ENCODE peak calls at places on chromosomes 11 and 22, in nine cellular contexts. One of them, this sample, is unnamed.

GRCh38 chr22:41561788-41562187 is 978 bp downstream of the CSDC2 start:
- DNase-seq in sigmoid colon: no peak
- DNase-seq in endothelial cell of umbilical vein: no peak
- DNase-seq in vagina: no peak
- DNase-seq in H1: no peak
- DNase-seq in K562: no peak
- DNase-seq in transverse colon: no peak
- DNase-seq in HepG2: no peak
- DNase-seq in breast epithelium: no peak
- DNase-seq in this sample: no peak

GRCh38 chr11:126430581-126431320 is 75.3 kb downstream of the ST3GAL4 start:
- DNase-seq in sigmoid colon: no peak
- DNase-seq in H1: no peak
- DNase-seq in HepG2: no peak
- DNase-seq in vagina: no peak
- DNase-seq in K562: no peak
- DNase-seq in transverse colon: peak; percentile 74
- DNase-seq in breast epithelium: no peak
- DNase-seq in endothelial cell of umbilical vein: no peak
- DNase-seq in this sample: no peak

GRCh38 chr11:2466869-2467694 is 22.3 kb downstream of the KCNQ1 start:
- DNase-seq in transverse colon: no peak
- DNase-seq in H1: no peak
- DNase-seq in endothelial cell of umbilical vein: no peak
- DNase-seq in HepG2: no peak
- DNase-seq in sigmoid colon: peak; percentile 59
- DNase-seq in vagina: peak; percentile 77
- DNase-seq in breast epithelium: no peak
- DNase-seq in K562: no peak
- DNase-seq in this sample: peak; percentile 84

GRCh38 chr11:116721983-116722382 is 50.8 kb downstream of the BUD13 start:
- DNase-seq in HepG2: no peak
- DNase-seq in K562: no peak
- DNase-seq in sigmoid colon: no peak
- DNase-seq in transverse colon: no peak
- DNase-seq in vagina: no peak
- DNase-seq in endothelial cell of umbilical vein: no peak
- DNase-seq in H1: no peak
- DNase-seq in breast epithelium: no peak
- DNase-seq in this sample: no peak

GRCh38 chr11:72834905-72835304 is 20.7 kb downstream of the ATG16L2 start:
- DNase-seq in H1: no peak
- DNase-seq in vagina: no peak
- DNase-seq in transverse colon: no peak
- DNase-seq in endothelial cell of umbilical vein: no peak
- DNase-seq in HepG2: no peak
- DNase-seq in K562: no peak
- DNase-seq in breast epithelium: no peak
- DNase-seq in sigmoid colon: no peak
- DNase-seq in this sample: no peak

GRCh38 chr11:44018127-44018521 is 29.7 kb upstream of the ACCSL start:
- DNase-seq in HepG2: no peak
- DNase-seq in endothelial cell of umbilical vein: no peak
- DNase-seq in sigmoid colon: peak; percentile 64
- DNase-seq in K562: no peak
- DNase-seq in vagina: peak; percentile 84
- DNase-seq in H1: no peak
- DNase-seq in transverse colon: no peak
- DNase-seq in breast epithelium: no peak
- DNase-seq in this sample: no peak

GRCh38 chr22:45163074-45163416 is 680 bp upstream of the NUP50 start:
- DNase-seq in K562: peak; percentile 22
- DNase-seq in endothelial cell of umbilical vein: no peak
- DNase-seq in H1: no peak
- DNase-seq in HepG2: no peak
- DNase-seq in transverse colon: peak; percentile 26
- DNase-seq in sigmoid colon: peak; percentile 71
- DNase-seq in vagina: no peak
- DNase-seq in breast epithelium: no peak
- DNase-seq in this sample: no peak

GRCh38 chr22:31790240-31790639 is 36.4 kb downstream of the DEPDC5 start:
- DNase-seq in endothelial cell of umbilical vein: no peak
- DNase-seq in transverse colon: no peak
- DNase-seq in HepG2: no peak
- DNase-seq in H1: no peak
- DNase-seq in K562: no peak
- DNase-seq in breast epithelium: no peak
- DNase-seq in vagina: no peak
- DNase-seq in sigmoid colon: no peak
- DNase-seq in this sample: no peak

GRCh38 chr11:117950320-117950719 is 21.1 kb upstream of the TMPRSS13 start:
- DNase-seq in sigmoid colon: no peak
- DNase-seq in vagina: no peak
- DNase-seq in breast epithelium: no peak
- DNase-seq in endothelial cell of umbilical vein: no peak
- DNase-seq in H1: no peak
- DNase-seq in HepG2: no peak
- DNase-seq in K562: peak; percentile 43
- DNase-seq in transverse colon: peak; percentile 27
- DNase-seq in this sample: no peak

GRCh38 chr22:19317865-19318264 is 26.3 kb upstream of the CLTCL1 start:
- DNase-seq in endothelial cell of umbilical vein: no peak
- DNase-seq in sigmoid colon: no peak
- DNase-seq in vagina: no peak
- DNase-seq in K562: no peak
- DNase-seq in breast epithelium: no peak
- DNase-seq in HepG2: no peak
- DNase-seq in transverse colon: no peak
- DNase-seq in H1: no peak
- DNase-seq in this sample: no peak

GRCh38 chr22:35307892-35308291 is 8.2 kb downstream of the TOM1 start:
- DNase-seq in transverse colon: no peak
- DNase-seq in endothelial cell of umbilical vein: peak; percentile 46
- DNase-seq in sigmoid colon: no peak
- DNase-seq in H1: no peak
- DNase-seq in vagina: no peak
- DNase-seq in K562: no peak
- DNase-seq in breast epithelium: no peak
- DNase-seq in HepG2: no peak
- DNase-seq in this sample: peak; percentile 36

GRCh38 chr22:44669725-44670027 is 32.3 kb upstream of the PRR5 start:
- DNase-seq in transverse colon: no peak
- DNase-seq in HepG2: no peak
- DNase-seq in K562: peak; percentile 61
- DNase-seq in H1: no peak
- DNase-seq in breast epithelium: no peak
- DNase-seq in vagina: no peak
- DNase-seq in sigmoid colon: no peak
- DNase-seq in endothelial cell of umbilical vein: no peak
- DNase-seq in this sample: no peak

GRCh38 chr11:61787928-61788491 is 4.4 kb downstream of the TMEM258 start:
- DNase-seq in K562: peak; percentile 44
- DNase-seq in transverse colon: peak; percentile 26
- DNase-seq in breast epithelium: no peak
- DNase-seq in HepG2: peak; percentile 74
- DNase-seq in sigmoid colon: no peak
- DNase-seq in vagina: no peak
- DNase-seq in H1: no peak
- DNase-seq in endothelial cell of umbilical vein: peak; percentile 43
- DNase-seq in this sample: no peak

GRCh38 chr22:21681566-21682370 is 16.0 kb downstream of the PPIL2 start:
- DNase-seq in endothelial cell of umbilical vein: no peak
- DNase-seq in sigmoid colon: no peak
- DNase-seq in vagina: no peak
- DNase-seq in breast epithelium: no peak
- DNase-seq in H1: no peak
- DNase-seq in K562: peak; percentile 64
- DNase-seq in HepG2: no peak
- DNase-seq in transverse colon: no peak
- DNase-seq in this sample: no peak

GRCh38 chr11:9756878-9757277 is 93.0 kb downstream of the SWAP70 start:
- DNase-seq in vagina: no peak
- DNase-seq in breast epithelium: no peak
- DNase-seq in H1: no peak
- DNase-seq in HepG2: no peak
- DNase-seq in K562: no peak
- DNase-seq in endothelial cell of umbilical vein: no peak
- DNase-seq in sigmoid colon: no peak
- DNase-seq in transverse colon: no peak
- DNase-seq in this sample: no peak

GRCh38 chr11:13834463-13834862 is 128.1 kb upstream of the SPON1 start:
- DNase-seq in HepG2: no peak
- DNase-seq in transverse colon: no peak
- DNase-seq in H1: peak; percentile 9
- DNase-seq in breast epithelium: no peak
- DNase-seq in K562: peak; percentile 46
- DNase-seq in vagina: no peak
- DNase-seq in sigmoid colon: no peak
- DNase-seq in endothelial cell of umbilical vein: peak; percentile 4
- DNase-seq in this sample: no peak

GRCh38 chr11:65637794-65638317 is at the start of gene SIPA1:
- DNase-seq in transverse colon: peak; percentile 80
- DNase-seq in endothelial cell of umbilical vein: peak; percentile 96
- DNase-seq in H1: peak; percentile 83
- DNase-seq in breast epithelium: no peak
- DNase-seq in HepG2: peak; percentile 88
- DNase-seq in vagina: no peak
- DNase-seq in K562: peak; percentile 87
- DNase-seq in sigmoid colon: peak; percentile 86
- DNase-seq in this sample: peak; percentile 95
- TF ChIP-seq POLR2AphosphoS5 in transverse colon: peak; percentile 60
- TF ChIP-seq POLR2AphosphoS5 in endothelial cell of umbilical vein: peak; percentile 96
- TF ChIP-seq POLR2AphosphoS5 in H1: peak; percentile 73
- TF ChIP-seq POLR2AphosphoS5 in breast epithelium: no peak
- TF ChIP-seq POLR2AphosphoS5 in HepG2: peak; percentile 47
- TF ChIP-seq POLR2AphosphoS5 in vagina: no peak
- TF ChIP-seq POLR2AphosphoS5 in K562: peak; percentile 65
- TF ChIP-seq POLR2AphosphoS5 in sigmoid colon: peak; percentile 38
- TF ChIP-seq POLR2AphosphoS5 in this sample: peak; percentile 91

GRCh38 chr22:39152511-39153219 is at the start of gene CBX7:
- DNase-seq in H1: no peak
- DNase-seq in vagina: peak; percentile 93
- DNase-seq in HepG2: peak; percentile 49
- DNase-seq in breast epithelium: peak; percentile 94
- DNase-seq in endothelial cell of umbilical vein: peak; percentile 79
- DNase-seq in transverse colon: peak; percentile 94
- DNase-seq in sigmoid colon: peak; percentile 98
- DNase-seq in K562: peak; percentile 94
- DNase-seq in this sample: peak; percentile 99
- TF ChIP-seq POLR2A in H1: no peak
- TF ChIP-seq POLR2A in vagina: peak; percentile 92
- TF ChIP-seq POLR2A in HepG2: no peak
- TF ChIP-seq POLR2A in breast epithelium: peak; percentile 78
- TF ChIP-seq POLR2A in endothelial cell of umbilical vein: no peak
- TF ChIP-seq POLR2A in transverse colon: peak; percentile 73
- TF ChIP-seq POLR2A in sigmoid colon: peak; percentile 93
- TF ChIP-seq POLR2A in K562: peak; percentile 64
- TF ChIP-seq POLR2A in this sample: peak; percentile 74

DNA sequence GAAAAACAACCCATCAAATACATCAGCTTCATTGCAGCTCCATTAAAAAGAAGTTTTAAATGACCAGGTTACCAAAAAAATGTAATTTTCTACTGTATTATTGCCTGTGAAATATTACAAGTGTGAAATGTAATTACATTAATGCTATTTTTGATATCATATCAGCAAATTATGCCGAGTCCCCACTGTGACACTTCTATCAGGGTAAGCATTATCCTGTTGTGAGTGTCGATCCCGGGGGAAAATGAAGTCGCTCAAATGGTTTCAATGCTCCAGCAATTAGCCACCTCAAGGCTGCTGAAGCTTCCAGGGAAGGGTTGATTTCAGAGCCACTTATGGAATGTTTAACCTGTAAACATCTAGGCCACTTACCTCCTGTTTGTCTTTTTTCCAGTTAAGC is 70.4 kb downstream of the RCN1 start:
- DNase-seq in H1: no peak
- DNase-seq in transverse colon: no peak
- DNase-seq in endothelial cell of umbilical vein: no peak
- DNase-seq in vagina: no peak
- DNase-seq in K562: no peak
- DNase-seq in HepG2: no peak
- DNase-seq in breast epithelium: no peak
- DNase-seq in sigmoid colon: no peak
- DNase-seq in this sample: no peak
- H3K4me3 ChIP-seq in H1: no peak overlapping the region
- H3K4me3 ChIP-seq in transverse colon: no peak overlapping the region
- H3K4me3 ChIP-seq in endothelial cell of umbilical vein: no peak overlapping the region
- H3K4me3 ChIP-seq in vagina: no peak overlapping the region
- H3K4me3 ChIP-seq in K562: no peak overlapping the region
- H3K4me3 ChIP-seq in HepG2: no peak overlapping the region
- H3K4me3 ChIP-seq in breast epithelium: no peak overlapping the region
- H3K4me3 ChIP-seq in sigmoid colon: no peak overlapping the region
- H3K4me3 ChIP-seq in this sample: no peak overlapping the region

DNA sequence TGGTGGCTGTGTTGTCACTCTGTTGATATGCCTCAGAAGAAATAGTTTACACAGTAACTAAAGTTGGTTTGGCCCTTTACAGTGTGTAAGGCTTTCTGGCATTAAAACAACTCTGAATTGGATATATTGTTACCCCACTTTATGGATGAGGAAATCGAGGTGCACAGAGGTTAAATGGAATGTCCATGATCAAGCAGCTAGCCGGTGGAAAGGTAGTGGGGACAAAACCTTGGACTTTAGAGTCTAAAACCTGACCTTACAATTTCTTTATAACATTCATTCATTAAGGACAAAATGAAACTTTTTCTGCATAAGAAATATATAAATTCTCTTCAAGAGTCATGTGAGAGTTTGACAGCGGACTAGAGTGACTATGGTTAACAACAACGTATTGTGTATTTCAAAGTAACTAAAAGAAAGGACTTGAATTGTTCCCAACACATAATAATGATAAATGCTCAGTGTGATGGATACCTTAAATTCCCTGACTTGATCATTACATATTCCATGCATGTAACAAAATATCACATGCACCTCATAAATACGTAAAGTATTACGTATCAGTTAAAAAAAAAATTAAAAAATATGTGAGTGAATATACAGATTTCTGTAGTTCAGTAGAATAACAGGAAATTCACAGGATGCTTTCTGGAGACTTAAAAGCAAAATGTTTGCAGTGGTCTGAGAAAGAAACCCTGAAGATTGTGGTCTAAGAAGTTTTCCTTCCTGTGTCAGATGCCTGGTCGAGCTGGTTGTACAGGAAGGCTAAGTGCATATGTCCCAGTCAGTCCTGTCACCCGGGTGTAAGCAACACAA is 51.0 kb downstream of the TEAD1 start:
- DNase-seq in breast epithelium: no peak
- DNase-seq in transverse colon: no peak
- DNase-seq in H1: no peak
- DNase-seq in sigmoid colon: no peak
- DNase-seq in endothelial cell of umbilical vein: peak; percentile 74
- DNase-seq in vagina: no peak
- DNase-seq in K562: no peak
- DNase-seq in HepG2: no peak
- DNase-seq in this sample: no peak
- TF ChIP-seq POLR2AphosphoS5 in breast epithelium: no peak
- TF ChIP-seq POLR2AphosphoS5 in transverse colon: no peak
- TF ChIP-seq POLR2AphosphoS5 in H1: no peak
- TF ChIP-seq POLR2AphosphoS5 in sigmoid colon: no peak
- TF ChIP-seq POLR2AphosphoS5 in endothelial cell of umbilical vein: no peak
- TF ChIP-seq POLR2AphosphoS5 in vagina: peak; percentile 25
- TF ChIP-seq POLR2AphosphoS5 in K562: no peak
- TF ChIP-seq POLR2AphosphoS5 in HepG2: no peak
- TF ChIP-seq POLR2AphosphoS5 in this sample: no peak